ENCODE peak calls at places on chromosomes 5 and 9, in six cellular contexts. G, V, L, K, U and P are unnamed samples.

GRCh38 chr9:108783318-108784127 is 72.3 kb downstream of the ACTL7B start:
- DNase-seq in G (no peak), V (no peak), L (no peak), K (no peak), U (no peak), P (no peak)

GRCh38 chr5:107542831-107543231 is 127.9 kb downstream of the EFNA5 start:
- DNase-seq in G (no peak), V (no peak), L (no peak), K (no peak), U (peak), P (no peak)

GRCh38 chr5:135139397-135140134 is 105.5 kb upstream of the PITX1 start:
- DNase-seq in G (no peak), V (peak), L (no peak), K (no peak), U (peak), P (peak)

GRCh38 chr9:84504360-84504759 is 163.8 kb upstream of the SLC28A3 start:
- DNase-seq in G (no peak), V (no peak), L (no peak), K (no peak), U (no peak), P (no peak)

GRCh38 chr5:97846646-97847045 is 663.6 kb upstream of the RIOK2 start:
- DNase-seq in G (no peak), V (no peak), L (no peak), K (no peak), U (no peak), P (peak)

GRCh38 chr5:170429014-170429413 is 39.8 kb upstream of the KCNMB1 start:
- DNase-seq in G (no peak), V (no peak), L (peak), K (no peak), U (no peak), P (no peak)

GRCh38 chr5:34626036-34626435 is 30.1 kb upstream of the RAI14 start:
- DNase-seq in G (no peak), V (no peak), L (no peak), K (no peak), U (no peak), P (no peak)

GRCh38 chr5:154312571-154312970 is 122.0 kb downstream of the GALNT10 start:
- DNase-seq in G (no peak), V (no peak), L (no peak), K (no peak), U (no peak), P (no peak)

GRCh38 chr9:4680750-4681149 is 1.4 kb downstream of the CDC37L1 start:
- DNase-seq in G (no peak), V (no peak), L (no peak), K (no peak), U (peak), P (no peak)

GRCh38 chr9:32394381-32395049 is 10.1 kb downstream of the ACO1 start:
- DNase-seq in G (no peak), V (no peak), L (no peak), K (no peak), U (no peak), P (no peak)

GRCh38 chr9:89576404-89576824 is 28.4 kb upstream of the GADD45G start:
- DNase-seq in G (no peak), V (peak), L (peak), K (no peak), U (peak), P (no peak)

GRCh38 chr9:33445389-33445881 is 2.0 kb downstream of the AQP3 start:
- DNase-seq in G (no peak), V (no peak), L (no peak), K (no peak), U (no peak), P (no peak)

GRCh38 chr5:180080670-180081280 is 9.2 kb upstream of the RNF130 start:
- DNase-seq in G (no peak), V (no peak), L (no peak), K (no peak), U (no peak), P (no peak)

GRCh38 chr9:129336601-129337286 is 158.7 kb upstream of the IER5L start:
- DNase-seq in G (no peak), V (peak), L (no peak), K (peak), U (no peak), P (no peak)

GRCh38 chr9:114202396-114202795 is 47.1 kb downstream of the COL27A1 start:
- DNase-seq in G (no peak), V (no peak), L (no peak), K (no peak), U (no peak), P (peak)

GRCh38 chr9:98599566-98599965 is 109.2 kb downstream of the GABBR2 start:
- DNase-seq in G (no peak), V (no peak), L (no peak), K (no peak), U (no peak), P (no peak)

GRCh38 chr5:53303105-53303504 is 177.3 kb upstream of the FST start:
- DNase-seq in G (no peak), V (no peak), L (no peak), K (no peak), U (no peak), P (no peak)

GRCh38 chr5:35438786-35439185 is 178.9 kb upstream of the SPEF2 start:
- DNase-seq in G (no peak), V (no peak), L (no peak), K (no peak), U (no peak), P (no peak)

GRCh38 chr9:22415941-22416691 is 30.5 kb upstream of the DMRTA1 start:
- DNase-seq in G (no peak), V (no peak), L (no peak), K (no peak), U (no peak), P (no peak)

GRCh38 chr9:129383005-129383414 is 204.9 kb upstream of the IER5L start:
- DNase-seq in G (no peak), V (no peak), L (peak), K (no peak), U (no peak), P (no peak)

GRCh38 chr9:91421022-91421765 is 2.4 kb downstream of the NFIL3 start:
- DNase-seq in G (no peak), V (no peak), L (peak), K (peak), U (peak), P (no peak)

GRCh38 chr9:87324613-87325194 is 173.0 kb upstream of the DAPK1 start:
- DNase-seq in G (peak), V (peak), L (peak), K (no peak), U (peak), P (peak)
- TF ChIP-seq GABPA in G (no peak), V (no peak), L (no peak), K (no peak), U (no peak), P (no peak)

DNA sequence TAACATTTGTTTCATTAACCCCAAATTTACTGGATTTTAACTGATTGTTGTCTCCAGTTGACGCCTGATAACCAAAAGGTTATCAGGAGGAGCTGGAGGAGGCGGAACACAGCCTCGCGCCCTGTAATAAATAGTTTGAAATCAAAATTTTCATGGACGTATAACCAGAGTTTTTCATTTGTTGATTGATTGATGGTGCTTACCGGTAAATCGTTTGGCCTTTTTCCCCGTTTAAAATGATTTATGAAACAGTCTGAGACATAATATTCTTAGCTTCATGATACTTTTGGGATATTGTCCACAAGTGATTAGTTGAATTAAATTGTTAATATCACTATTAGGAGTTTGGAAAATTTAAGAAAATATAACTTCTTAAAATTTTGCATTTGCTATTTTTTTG is 1.7 kb downstream of the FOCAD start:
- DNase-seq in G (no peak), V (no peak), L (no peak), K (no peak), U (no peak), P (no peak)
- TF ChIP-seq GABPA in G (no peak), V (no peak), L (no peak), K (no peak), U (no peak), P (no peak)

GRCh38 chr5:167861134-167861930 is 430.1 kb upstream of the WWC1 start:
- DNase-seq in G (no peak), V (no peak), L (peak), K (peak), U (no peak), P (no peak)
- TF ChIP-seq GABPA in G (no peak), V (no peak), L (no peak), K (no peak), U (no peak), P (no peak)

DNA sequence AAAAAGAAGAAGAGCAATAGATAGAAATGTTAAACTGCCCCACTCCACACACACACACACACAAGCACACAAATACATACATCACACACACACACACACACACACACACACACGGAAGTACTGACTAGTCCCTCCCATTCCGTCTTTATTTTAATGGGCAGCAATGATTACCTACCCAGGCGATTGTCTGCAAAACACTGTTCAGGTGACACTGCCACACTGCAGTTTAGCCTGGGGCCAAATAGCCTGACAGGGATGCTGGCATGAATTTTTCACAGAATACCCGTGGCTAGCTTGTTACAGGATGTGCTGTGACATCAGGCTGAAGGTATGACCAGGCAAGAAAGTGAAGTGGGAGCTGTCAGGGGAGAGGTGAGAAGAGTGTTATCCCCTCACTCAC is 86.9 kb downstream of the FRMD3 start:
- DNase-seq in G (no peak), V (no peak), L (peak), K (no peak), U (no peak), P (no peak)
- TF ChIP-seq GABPA in G (no peak), V (no peak), L (no peak), K (no peak), U (no peak), P (no peak)

GRCh38 chr5:79736528-79737514 is 47.2 kb downstream of the CMYA5 start:
- DNase-seq in G (no peak), V (no peak), L (no peak), K (no peak), U (no peak), P (no peak)
- TF ChIP-seq GABPA in G (no peak), V (no peak), L (no peak), K (no peak), U (no peak), P (no peak)

DNA sequence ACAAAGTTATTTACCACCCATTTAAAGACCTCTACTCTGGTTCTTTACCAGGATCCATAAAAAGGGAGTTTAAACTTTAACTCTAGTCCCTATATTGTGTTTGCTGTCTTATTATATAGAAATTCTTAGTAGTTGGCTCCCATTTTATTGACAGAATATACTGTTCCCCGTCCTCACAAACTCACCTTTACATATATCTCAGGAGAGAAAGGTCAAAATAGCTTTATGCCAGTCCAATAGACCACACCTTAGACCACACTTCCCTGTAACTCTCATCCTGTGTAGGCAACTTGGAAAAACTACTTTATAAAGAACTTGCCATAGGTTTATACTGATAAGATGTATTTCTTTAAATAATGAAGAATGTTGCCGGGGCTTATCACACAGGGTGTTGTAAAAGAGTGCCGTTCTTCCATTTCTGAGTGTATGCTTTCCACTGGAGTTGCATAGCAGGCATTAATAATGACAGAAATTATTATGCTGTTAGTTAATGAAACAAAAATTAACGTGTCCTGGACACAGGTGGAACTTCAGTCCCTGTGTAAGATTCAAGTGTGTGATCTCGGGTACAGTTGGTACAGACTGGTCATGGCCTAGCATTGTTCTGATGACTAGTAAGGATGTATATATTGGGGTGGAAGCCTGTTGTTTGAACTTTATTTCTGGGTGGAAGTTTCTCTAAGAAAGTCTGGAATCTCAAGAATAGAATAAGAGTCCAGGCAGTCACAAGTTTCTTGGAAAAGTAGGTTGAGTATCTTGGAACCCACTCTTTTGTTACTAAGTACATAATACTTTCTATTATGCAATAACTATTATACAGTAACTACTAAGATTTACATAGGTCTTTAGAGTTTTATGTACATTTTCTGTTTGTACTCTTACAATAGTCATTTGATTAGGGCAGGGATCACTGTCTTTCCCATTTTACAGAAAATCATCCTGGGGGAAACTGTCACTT is 33.0 kb upstream of the SPINK14 start:
- DNase-seq in G (no peak), V (no peak), L (no peak), K (no peak), U (no peak), P (no peak)
- TF ChIP-seq GABPA in G (no peak), V (no peak), L (no peak), K (no peak), U (no peak), P (no peak)

GRCh38 chr5:1746371-1747078 is 53.1 kb downstream of the MRPL36 start:
- DNase-seq in G (no peak), V (peak), L (no peak), K (peak), U (no peak), P (no peak)

GRCh38 chr5:1745806-1746370 is 53.7 kb downstream of the MRPL36 start:
- DNase-seq in G (no peak), V (no peak), L (no peak), K (peak), U (no peak), P (no peak)

GRCh38 chr5:1747803-1748085 is 51.9 kb downstream of the MRPL36 start:
- DNase-seq in G (no peak), V (no peak), L (no peak), K (no peak), U (no peak), P (no peak)

GRCh38 chr5:1748271-1748670 is 51.4 kb downstream of the MRPL36 start:
- DNase-seq in G (no peak), V (no peak), L (no peak), K (no peak), U (no peak), P (no peak)

GRCh38 chr5:1747079-1747802 is 52.4 kb downstream of the MRPL36 start:
- DNase-seq in G (no peak), V (no peak), L (no peak), K (peak), U (no peak), P (no peak)
- TF ChIP-seq GABPA in G (no peak), V (no peak), L (no peak), K (no peak), U (no peak), P (no peak)

GRCh38 chr5:160278356-160278755 is 34.0 kb downstream of the CCNJL start:
- DNase-seq in G (no peak), V (no peak), L (no peak), K (no peak), U (no peak), P (no peak)
- TF ChIP-seq GABPA in G (no peak), V (no peak), L (no peak), K (no peak), U (no peak), P (no peak)

GRCh38 chr5:98927242-98927987 is 1.4 kb downstream of the CHD1 start:
- DNase-seq in G (no peak), V (peak), L (peak), K (no peak), U (no peak), P (peak)
- TF ChIP-seq GABPA in G (peak), V (peak), L (peak), K (no peak), U (peak), P (no peak)